ENCODE peak calls at places on chromosomes 11 and 22, in five cellular contexts. One of them, this sample, is unnamed.
A peak's percentile ranks its signal among the peaks of the same experiment; 100 is the strongest.

GRCh38 chr11:6855971-6856542 is 6.8 kb upstream of the OR10A2 start:
- DNase-seq in HCT116: no peak
- DNase-seq in MM.1S: no peak
- DNase-seq in OCI-LY7: no peak
- DNase-seq in GM23248: peak; percentile 86
- DNase-seq in this sample: peak; percentile 60

GRCh38 chr11:83819936-83820549 is 533.9 kb upstream of the CCDC90B start:
- DNase-seq in HCT116: peak; percentile 35
- DNase-seq in MM.1S: peak; percentile 64
- DNase-seq in OCI-LY7: peak; percentile 49
- DNase-seq in GM23248: peak; percentile 93
- DNase-seq in this sample: peak; percentile 38

GRCh38 chr11:44749160-44749559 is 22.4 kb downstream of the TSPAN18 start:
- DNase-seq in HCT116: no peak
- DNase-seq in MM.1S: no peak
- DNase-seq in OCI-LY7: no peak
- DNase-seq in GM23248: no peak
- DNase-seq in this sample: no peak

GRCh38 chr11:101949846-101950245 is 33.5 kb upstream of the ANGPTL5 start:
- DNase-seq in HCT116: no peak
- DNase-seq in MM.1S: no peak
- DNase-seq in OCI-LY7: no peak
- DNase-seq in GM23248: no peak
- DNase-seq in this sample: peak; percentile 21

GRCh38 chr22:24424001-24424900 is 3.1 kb upstream of the ADORA2A start:
- DNase-seq in HCT116: no peak
- DNase-seq in MM.1S: peak; percentile 23
- DNase-seq in OCI-LY7: peak; percentile 64
- DNase-seq in GM23248: peak; percentile 50
- DNase-seq in this sample: peak; percentile 67

GRCh38 chr11:69295079-69295994 is 1.4 kb downstream of the MYEOV start:
- DNase-seq in HCT116: no peak
- DNase-seq in MM.1S: peak; percentile 42
- DNase-seq in OCI-LY7: peak; percentile 41
- DNase-seq in GM23248: no peak
- DNase-seq in this sample: no peak

GRCh38 chr11:70071996-70072395 is 6.1 kb upstream of the ANO1 start:
- DNase-seq in HCT116: no peak
- DNase-seq in MM.1S: no peak
- DNase-seq in OCI-LY7: no peak
- DNase-seq in GM23248: no peak
- DNase-seq in this sample: no peak

GRCh38 chr11:2564588-2565440 is 120.0 kb downstream of the KCNQ1 start:
- DNase-seq in HCT116: no peak
- DNase-seq in MM.1S: no peak
- DNase-seq in OCI-LY7: no peak
- DNase-seq in GM23248: no peak
- DNase-seq in this sample: no peak

GRCh38 chr11:128720522-128720985 is 26.7 kb downstream of the FLI1 start:
- DNase-seq in HCT116: no peak
- DNase-seq in MM.1S: peak; percentile 85
- DNase-seq in OCI-LY7: peak; percentile 90
- DNase-seq in GM23248: no peak
- DNase-seq in this sample: peak; percentile 68

GRCh38 chr11:61475433-61475832 is 33.1 kb upstream of the LRRC10B start:
- DNase-seq in HCT116: no peak
- DNase-seq in MM.1S: no peak
- DNase-seq in OCI-LY7: no peak
- DNase-seq in GM23248: no peak
- DNase-seq in this sample: no peak

GRCh38 chr11:91947215-91947614 is 277.4 kb upstream of the FAT3 start:
- DNase-seq in HCT116: no peak
- DNase-seq in MM.1S: peak; percentile 36
- DNase-seq in OCI-LY7: no peak
- DNase-seq in GM23248: peak; percentile 34
- DNase-seq in this sample: no peak

GRCh38 chr22:37428649-37429586 is 1.6 kb upstream of the ELFN2 start:
- DNase-seq in HCT116: peak; percentile 37
- DNase-seq in MM.1S: peak; percentile 33
- DNase-seq in OCI-LY7: peak; percentile 75
- DNase-seq in GM23248: peak; percentile 64
- DNase-seq in this sample: peak; percentile 93

GRCh38 chr11:14007566-14007965 is 45.0 kb downstream of the SPON1 start:
- DNase-seq in HCT116: no peak
- DNase-seq in MM.1S: no peak
- DNase-seq in OCI-LY7: no peak
- DNase-seq in GM23248: no peak
- DNase-seq in this sample: no peak

GRCh38 chr11:69640995-69641581 is at the start of gene CCND1:
- DNase-seq in HCT116: peak; percentile 85
- DNase-seq in MM.1S: peak; percentile 82
- DNase-seq in OCI-LY7: peak; percentile 13
- DNase-seq in GM23248: peak; percentile 96
- DNase-seq in this sample: peak; percentile 96

GRCh38 chr11:134949716-134950115 is 537.7 kb upstream of the B3GAT1 start:
- DNase-seq in HCT116: no peak
- DNase-seq in MM.1S: no peak
- DNase-seq in OCI-LY7: no peak
- DNase-seq in GM23248: peak; percentile 59
- DNase-seq in this sample: no peak

GRCh38 chr11:72613977-72614376 is 60.2 kb downstream of the PDE2A start:
- DNase-seq in HCT116: no peak
- DNase-seq in MM.1S: no peak
- DNase-seq in OCI-LY7: peak; percentile 74
- DNase-seq in GM23248: no peak
- DNase-seq in this sample: no peak

GRCh38 chr11:129377739-129378138 is 2.1 kb downstream of the BARX2 start:
- DNase-seq in HCT116: no peak
- DNase-seq in MM.1S: no peak
- DNase-seq in OCI-LY7: no peak
- DNase-seq in GM23248: no peak
- DNase-seq in this sample: no peak

GRCh38 chr11:110645253-110645652 is 67.0 kb downstream of the ARHGAP20 start:
- DNase-seq in HCT116: no peak
- DNase-seq in MM.1S: no peak
- DNase-seq in OCI-LY7: no peak
- DNase-seq in GM23248: no peak
- DNase-seq in this sample: no peak

GRCh38 chr22:19679476-19680099 is 34.7 kb upstream of the SEPTIN5 start:
- DNase-seq in HCT116: no peak
- DNase-seq in MM.1S: no peak
- DNase-seq in OCI-LY7: peak; percentile 6
- DNase-seq in GM23248: peak; percentile 45
- DNase-seq in this sample: peak; percentile 53

GRCh38 chr22:41935015-41935908 is 8.7 kb upstream of the TNFRSF13C start:
- DNase-seq in HCT116: no peak
- DNase-seq in MM.1S: no peak
- DNase-seq in OCI-LY7: no peak
- DNase-seq in GM23248: no peak
- DNase-seq in this sample: no peak

GRCh38 chr22:31768422-31769059 is 14.7 kb downstream of the DEPDC5 start:
- DNase-seq in HCT116: no peak
- DNase-seq in MM.1S: no peak
- DNase-seq in OCI-LY7: no peak
- DNase-seq in GM23248: no peak
- DNase-seq in this sample: no peak

GRCh38 chr11:125999234-125999880 is 53.5 kb downstream of the VSIG10L2 start:
- DNase-seq in HCT116: no peak
- DNase-seq in MM.1S: no peak
- DNase-seq in OCI-LY7: no peak
- DNase-seq in GM23248: no peak
- DNase-seq in this sample: no peak

GRCh38 chr22:20803696-20804324 is 29.9 kb downstream of the SERPIND1 start:
- DNase-seq in HCT116: peak; percentile 3
- DNase-seq in MM.1S: no peak
- DNase-seq in OCI-LY7: peak; percentile 39
- DNase-seq in GM23248: peak; percentile 47
- DNase-seq in this sample: peak; percentile 67

GRCh38 chr11:122137081-122137793 is 21.2 kb upstream of the BLID start:
- DNase-seq in HCT116: peak; percentile 79
- DNase-seq in MM.1S: no peak
- DNase-seq in OCI-LY7: no peak
- DNase-seq in GM23248: peak; percentile 93
- DNase-seq in this sample: no peak

GRCh38 chr22:42913874-42914510 is 56.9 kb upstream of the ARFGAP3 start:
- DNase-seq in HCT116: no peak
- DNase-seq in MM.1S: no peak
- DNase-seq in OCI-LY7: no peak
- DNase-seq in GM23248: no peak
- DNase-seq in this sample: no peak

GRCh38 chr22:17471901-17472566 is 91.3 kb upstream of the SLC25A18 start:
- DNase-seq in HCT116: no peak
- DNase-seq in MM.1S: no peak
- DNase-seq in OCI-LY7: no peak
- DNase-seq in GM23248: peak; percentile 29
- DNase-seq in this sample: peak; percentile 73

GRCh38 chr22:33569547-33569946 is 350.7 kb downstream of the LARGE1 start:
- DNase-seq in HCT116: no peak
- DNase-seq in MM.1S: no peak
- DNase-seq in OCI-LY7: no peak
- DNase-seq in GM23248: no peak
- DNase-seq in this sample: no peak

GRCh38 chr11:71397961-71398360 is 50.2 kb downstream of the DHCR7 start:
- DNase-seq in HCT116: no peak
- DNase-seq in MM.1S: no peak
- DNase-seq in OCI-LY7: no peak
- DNase-seq in GM23248: no peak
- DNase-seq in this sample: no peak
- TF ChIP-seq EZH2phosphoT487 in HCT116: no peak
- TF ChIP-seq EZH2phosphoT487 in MM.1S: no peak
- TF ChIP-seq EZH2phosphoT487 in OCI-LY7: no peak
- TF ChIP-seq EZH2phosphoT487 in GM23248: no peak
- TF ChIP-seq EZH2phosphoT487 in this sample: no peak

GRCh38 chr22:45686842-45687241 is 15.2 kb downstream of the ATXN10 start:
- DNase-seq in HCT116: no peak
- DNase-seq in MM.1S: no peak
- DNase-seq in OCI-LY7: no peak
- DNase-seq in GM23248: peak; percentile 68
- DNase-seq in this sample: no peak

GRCh38 chr22:45686004-45686403 is 14.4 kb downstream of the ATXN10 start:
- DNase-seq in HCT116: no peak
- DNase-seq in MM.1S: no peak
- DNase-seq in OCI-LY7: no peak
- DNase-seq in GM23248: peak; percentile 72
- DNase-seq in this sample: no peak

GRCh38 chr22:45688606-45689080 is 17.0 kb downstream of the ATXN10 start:
- DNase-seq in HCT116: peak; percentile 38
- DNase-seq in MM.1S: no peak
- DNase-seq in OCI-LY7: no peak
- DNase-seq in GM23248: peak; percentile 88
- DNase-seq in this sample: no peak

GRCh38 chr22:45690008-45690407 is 18.4 kb downstream of the ATXN10 start:
- DNase-seq in HCT116: no peak
- DNase-seq in MM.1S: no peak
- DNase-seq in OCI-LY7: no peak
- DNase-seq in GM23248: no peak
- DNase-seq in this sample: no peak

DNA sequence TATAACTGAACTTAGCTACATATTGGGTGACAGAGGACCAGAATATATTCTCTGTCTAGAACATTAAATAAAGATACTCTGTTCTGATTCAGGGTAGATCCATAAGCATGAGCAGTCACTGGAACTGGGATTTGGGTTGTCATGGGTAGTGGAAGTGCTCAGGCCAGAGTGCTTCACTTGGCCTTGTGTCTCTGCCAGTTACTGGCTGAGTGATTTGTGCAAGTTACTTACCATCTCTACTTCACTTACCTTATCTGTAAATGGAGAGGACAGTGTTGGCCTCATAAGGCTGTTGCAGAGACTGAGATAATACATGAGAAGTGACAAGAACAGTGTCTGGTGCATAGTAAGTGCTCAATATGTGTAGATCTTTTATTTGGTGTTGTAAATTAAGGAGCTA is 17.6 kb downstream of the ATXN10 start:
- DNase-seq in HCT116: no peak
- DNase-seq in MM.1S: no peak
- DNase-seq in OCI-LY7: no peak
- DNase-seq in GM23248: no peak
- DNase-seq in this sample: no peak
- H3K4me1 ChIP-seq in HCT116: peaks cover 83% of the 10 kb centered on the region
- H3K4me1 ChIP-seq in MM.1S: no peaks in the 10 kb centered on the region
- H3K4me1 ChIP-seq in OCI-LY7: peaks cover 6% of the 10 kb centered on the region
- H3K4me1 ChIP-seq in GM23248: peaks cover 88% of the 10 kb centered on the region
- H3K4me1 ChIP-seq in this sample: no peaks in the 10 kb centered on the region

DNA sequence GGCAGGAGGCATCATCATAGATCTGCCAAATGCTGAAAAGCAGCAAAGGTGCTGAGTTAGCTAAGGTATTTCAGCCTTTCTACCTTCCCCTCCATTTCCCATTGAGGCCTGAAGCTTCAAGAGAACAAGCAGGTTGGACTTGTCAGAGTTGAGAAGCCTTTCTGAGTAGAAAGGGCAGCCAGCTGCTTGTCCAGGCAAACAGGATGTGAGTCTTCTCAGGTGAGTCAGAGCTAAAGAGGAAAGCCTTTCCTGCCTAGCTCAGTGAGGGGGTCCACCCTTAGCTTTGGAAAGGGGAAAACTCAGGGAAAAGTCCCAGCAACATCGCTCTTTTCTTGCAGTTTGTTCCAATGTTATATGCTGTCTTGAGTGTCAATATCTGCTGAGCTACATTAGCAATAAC is 13.2 kb upstream of the MPZL2 start:
- DNase-seq in HCT116: peak; percentile 44
- DNase-seq in MM.1S: no peak
- DNase-seq in OCI-LY7: peak; percentile 41
- DNase-seq in GM23248: peak; percentile 36
- DNase-seq in this sample: no peak
- TF ChIP-seq EZH2phosphoT487 in HCT116: no peak
- TF ChIP-seq EZH2phosphoT487 in MM.1S: no peak
- TF ChIP-seq EZH2phosphoT487 in OCI-LY7: no peak
- TF ChIP-seq EZH2phosphoT487 in GM23248: no peak
- TF ChIP-seq EZH2phosphoT487 in this sample: no peak

DNA sequence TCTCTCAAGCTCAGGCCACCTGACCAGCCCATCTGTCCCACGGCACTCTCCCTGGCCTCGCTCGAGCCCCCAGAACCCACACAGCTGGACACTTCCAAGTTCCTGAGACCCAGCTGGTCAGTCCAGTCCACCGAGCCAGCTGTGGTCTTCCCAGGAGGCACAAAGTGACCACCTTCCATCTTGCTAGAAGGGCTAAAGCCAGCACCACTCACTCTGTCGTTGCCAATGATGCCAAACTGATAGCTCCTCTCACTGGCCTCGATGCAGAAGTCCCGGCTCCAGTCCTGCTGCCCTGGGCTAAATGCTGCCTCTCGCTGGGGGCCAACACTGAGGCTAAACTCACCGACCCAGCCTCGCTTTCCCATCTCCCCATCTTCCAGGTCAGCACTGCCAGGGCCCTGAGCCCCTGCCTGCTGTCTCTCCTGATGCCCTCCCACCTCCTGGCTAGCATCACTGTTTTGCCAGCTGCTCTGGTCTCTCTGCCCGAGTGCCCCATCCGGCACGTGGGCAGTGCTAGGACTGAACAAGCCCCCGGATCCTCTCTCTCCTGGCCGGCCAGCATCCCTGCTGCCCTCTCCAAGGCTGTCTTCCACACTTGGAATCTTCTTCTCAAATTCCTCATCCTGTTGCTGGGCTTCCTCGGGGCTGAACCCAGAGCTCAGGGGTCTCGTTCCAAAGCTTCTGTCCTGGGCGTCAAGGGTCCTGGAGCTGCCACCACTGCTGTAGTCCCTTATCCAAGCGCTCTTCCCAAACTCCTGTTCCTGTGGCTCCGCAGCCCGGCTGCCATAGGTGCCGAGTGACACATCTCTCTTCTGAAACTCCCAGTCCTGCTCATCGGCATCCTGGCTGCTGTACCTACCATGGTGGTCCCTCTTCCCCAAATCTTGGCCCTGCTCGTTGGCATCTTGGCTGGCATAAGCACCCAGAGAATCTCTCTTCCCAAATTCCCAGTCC is 15.4 kb downstream of the TNKS1BP1 start:
- DNase-seq in HCT116: no peak
- DNase-seq in MM.1S: no peak
- DNase-seq in OCI-LY7: no peak
- DNase-seq in GM23248: no peak
- DNase-seq in this sample: no peak
- H3K4me1 ChIP-seq in HCT116: peaks cover 23% of the 10 kb centered on the region
- H3K4me1 ChIP-seq in MM.1S: no peaks in the 10 kb centered on the region
- H3K4me1 ChIP-seq in OCI-LY7: no peaks in the 10 kb centered on the region
- H3K4me1 ChIP-seq in GM23248: peaks cover 55% of the 10 kb centered on the region
- H3K4me1 ChIP-seq in this sample: peaks cover 5% of the 10 kb centered on the region